ENCODE peak calls at places on chromosomes 7 and 10, in six cellular contexts. Z is endothelial cell; E is esophagus muscularis mucosa; T is transverse colon; V is activated naive CD8-positive, alpha-beta T cell treated with anti-CD3 and anti-CD28 coated beads, Interleukin-2, amount 50 U/mL, for 24 hours; D is bronchial epithelial cell. M is an unnamed sample.

GRCh38 chr10:125137601-125138438 is 22.5 kb downstream of the CTBP2 start:
- DNase-seq in E (no peak), V (no peak), D (no peak), T (peak), Z (no peak), M (no peak)

GRCh38 chr10:61903991-61904350 is 2.5 kb downstream of the ARID5B start:
- DNase-seq in Z (no peak), D (peak), E (no peak), V (no peak), T (no peak), M (no peak)

GRCh38 chr7:131628634-131629033 is 72.2 kb upstream of the PODXL start:
- DNase-seq in Z (no peak), T (no peak), D (no peak), E (no peak), V (no peak), M (no peak)

GRCh38 chr10:32199724-32200394 is 143.6 kb upstream of the KIF5B start:
- DNase-seq in D (no peak), Z (no peak), V (no peak), T (no peak), E (no peak), M (no peak)

GRCh38 chr7:28183627-28184026 is 3.0 kb upstream of the JAZF1 start:
- DNase-seq in T (no peak), E (no peak), D (no peak), Z (no peak), V (no peak), M (no peak)

GRCh38 chr7:142884285-142884637 is 1.3 kb downstream of the TRPV6 start:
- DNase-seq in V (no peak), Z (no peak), E (no peak), D (no peak), T (no peak), M (no peak)

GRCh38 chr7:151784843-151785680 is 91.9 kb downstream of the PRKAG2 start:
- DNase-seq in T (no peak), E (no peak), D (no peak), V (no peak), Z (no peak), M (no peak)

GRCh38 chr10:67818323-67818722 is 19.7 kb downstream of the DNAJC12 start:
- DNase-seq in T (no peak), Z (no peak), V (no peak), E (no peak), D (peak), M (no peak)

GRCh38 chr7:42650171-42650570 is 261.7 kb downstream of the C7orf25 start:
- DNase-seq in Z (no peak), V (no peak), T (no peak), E (no peak), D (no peak), M (no peak)

GRCh38 chr7:73361340-73361739 is 33.4 kb downstream of the FKBP6 start:
- DNase-seq in E (no peak), V (no peak), T (no peak), Z (no peak), D (no peak), M (no peak)

GRCh38 chr10:126109893-126110292 is 213.5 kb downstream of the FANK1 start:
- DNase-seq in D (no peak), E (no peak), T (no peak), Z (no peak), V (no peak), M (no peak)

GRCh38 chr10:100528123-100528884 is 1.4 kb downstream of the NDUFB8 start:
- DNase-seq in V (no peak), T (no peak), Z (no peak), E (no peak), D (peak), M (no peak)

GRCh38 chr7:26112341-26112740 is 39.7 kb upstream of the NFE2L3 start:
- DNase-seq in V (no peak), T (no peak), D (no peak), E (no peak), Z (no peak), M (no peak)

GRCh38 chr10:122142652-122143237 is 128.4 kb upstream of the BTBD16 start:
- DNase-seq in E (no peak), D (no peak), T (no peak), V (peak), Z (peak), M (no peak)

GRCh38 chr10:96505150-96506136 is 8.3 kb downstream of the TLL2 start:
- DNase-seq in T (no peak), V (no peak), Z (no peak), D (peak), E (no peak), M (no peak)

GRCh38 chr7:139297795-139298194 is 43.3 kb upstream of the FMC1 start:
- DNase-seq in Z (no peak), T (no peak), D (no peak), E (no peak), V (no peak), M (no peak)

GRCh38 chr7:94067506-94067905 is 63.4 kb upstream of the BET1 start:
- DNase-seq in V (no peak), T (no peak), D (peak), E (no peak), Z (no peak), M (no peak)

GRCh38 chr10:31261502-31262311 is 57.3 kb upstream of the ZEB1 start:
- DNase-seq in V (no peak), E (no peak), T (no peak), Z (no peak), D (peak), M (no peak)

GRCh38 chr7:151590071-151590800 is 70.5 kb upstream of the RHEB start:
- DNase-seq in Z (no peak), V (no peak), E (no peak), T (peak), D (no peak), M (no peak)

GRCh38 chr10:119608316-119609155 is 11.8 kb upstream of the TIAL1 start:
- DNase-seq in E (no peak), Z (peak), V (peak), D (peak), T (peak), M (no peak)

M was measured in NT2/D1.